ENCODE peak calls at places on chromosomes 6 and 20, in six cellular contexts. V, F, R, Z, Q and N are unnamed samples.

GRCh38 chr20:19114410-19114809 is 98.0 kb upstream of the SLC24A3 start:
- DNase-seq in V (peak), F (no peak), R (no peak), Z (no peak), Q (no peak), N (no peak)

GRCh38 chr6:156102129-156102528 is 646.5 kb upstream of the NOX3 start:
- DNase-seq in V (no peak), F (peak), R (peak), Z (no peak), Q (peak), N (no peak)

GRCh38 chr6:28769626-28770402 is 154.0 kb downstream of the TRIM27 start:
- DNase-seq in V (no peak), F (no peak), R (peak), Z (no peak), Q (peak), N (no peak)

GRCh38 chr20:44211177-44212039 is 837 bp upstream of the OSER1 start:
- DNase-seq in V (no peak), F (no peak), R (peak), Z (no peak), Q (no peak), N (no peak)

GRCh38 chr6:3741477-3741871 is 10.0 kb downstream of the PXDC1 start:
- DNase-seq in V (no peak), F (no peak), R (no peak), Z (no peak), Q (no peak), N (no peak)

GRCh38 chr6:53530346-53530745 is 14.6 kb downstream of the GCLC start:
- DNase-seq in V (no peak), F (peak), R (no peak), Z (no peak), Q (peak), N (no peak)

GRCh38 chr6:85464260-85464644 is 14.4 kb downstream of the NT5E start:
- DNase-seq in V (no peak), F (no peak), R (peak), Z (peak), Q (no peak), N (no peak)

GRCh38 chr6:29553268-29554057 is 6.1 kb downstream of the UBD start:
- DNase-seq in V (no peak), F (peak), R (no peak), Z (peak), Q (peak), N (peak)

GRCh38 chr6:72963946-72964345 is 261.4 kb downstream of the KHDC1L start:
- DNase-seq in V (no peak), F (no peak), R (no peak), Z (no peak), Q (no peak), N (no peak)

GRCh38 chr6:40535784-40536380 is 51.3 kb downstream of the LRFN2 start:
- DNase-seq in V (no peak), F (no peak), R (no peak), Z (no peak), Q (no peak), N (no peak)

GRCh38 chr6:42142118-42142835 is at the start of gene C6orf132:
- DNase-seq in V (no peak), F (peak), R (peak), Z (no peak), Q (peak), N (no peak)

GRCh38 chr6:161833099-161833860 is 559.4 kb upstream of the AGPAT4 start:
- DNase-seq in V (no peak), F (no peak), R (no peak), Z (no peak), Q (no peak), N (no peak)

GRCh38 chr6:101117397-101118185 is 236.5 kb upstream of the ASCC3 start:
- DNase-seq in V (no peak), F (peak), R (peak), Z (no peak), Q (peak), N (no peak)

GRCh38 chr6:27205375-27206278 is 41.9 kb upstream of the PRSS16 start:
- DNase-seq in V (no peak), F (peak), R (no peak), Z (peak), Q (peak), N (no peak)

GRCh38 chr6:33061987-33062386 is 11.5 kb downstream of the HLA-DPA1 start:
- DNase-seq in V (no peak), F (no peak), R (no peak), Z (no peak), Q (no peak), N (no peak)

GRCh38 chr20:48761023-48761785 is 66.6 kb downstream of the PREX1 start:
- DNase-seq in V (no peak), F (no peak), R (no peak), Z (peak), Q (no peak), N (no peak)

GRCh38 chr6:143528164-143528811 is 16.8 kb upstream of the FUCA2 start:
- DNase-seq in V (no peak), F (no peak), R (no peak), Z (no peak), Q (no peak), N (no peak)

GRCh38 chr20:23048283-23049200 is 930 bp downstream of the THBD start:
- DNase-seq in V (peak), F (peak), R (peak), Z (no peak), Q (peak), N (no peak)

GRCh38 chr6:69416739-69417138 is 380.1 kb downstream of the LMBRD1 start:
- DNase-seq in V (peak), F (peak), R (no peak), Z (no peak), Q (no peak), N (no peak)

GRCh38 chr6:25511386-25511785 is 140.6 kb upstream of the SCGN start:
- DNase-seq in V (no peak), F (no peak), R (no peak), Z (no peak), Q (no peak), N (no peak)

GRCh38 chr20:15700147-15700765 is 873.0 kb downstream of the KIF16B start:
- DNase-seq in V (no peak), F (no peak), R (no peak), Z (no peak), Q (peak), N (no peak)

GRCh38 chr20:58867211-58867610 is 14.7 kb downstream of the GNAS start:
- DNase-seq in V (no peak), F (no peak), R (no peak), Z (no peak), Q (no peak), N (no peak)

GRCh38 chr6:116424001-116424400 is 37.2 kb upstream of the CALHM6 start:
- DNase-seq in V (no peak), F (no peak), R (no peak), Z (no peak), Q (no peak), N (no peak)

GRCh38 chr20:37504404-37505096 is 16.5 kb upstream of the NNAT start:
- DNase-seq in V (peak), F (peak), R (no peak), Z (no peak), Q (peak), N (no peak)

GRCh38 chr20:49397525-49397924 is 84.9 kb downstream of the KCNB1 start:
- DNase-seq in V (no peak), F (no peak), R (no peak), Z (no peak), Q (no peak), N (no peak)

GRCh38 chr6:42417641-42418112 is 34.0 kb downstream of the TRERF1 start:
- DNase-seq in V (no peak), F (no peak), R (no peak), Z (peak), Q (no peak), N (no peak)

GRCh38 chr6:39684790-39685485 is 40.3 kb downstream of the KIF6 start:
- DNase-seq in V (peak), F (peak), R (peak), Z (no peak), Q (no peak), N (no peak)

GRCh38 chr20:10303852-10304251 is 85.2 kb downstream of the SNAP25 start:
- DNase-seq in V (no peak), F (no peak), R (no peak), Z (no peak), Q (no peak), N (no peak)

GRCh38 chr6:118410001-118410400 is 138.1 kb upstream of the PLN start:
- DNase-seq in V (no peak), F (no peak), R (no peak), Z (no peak), Q (no peak), N (no peak)

GRCh38 chr6:797479-798077 is 104.6 kb upstream of the EXOC2 start:
- DNase-seq in V (no peak), F (no peak), R (peak), Z (peak), Q (peak), N (peak)

GRCh38 chr20:45019027-45019763 is 52.9 kb downstream of the STK4 start:
- DNase-seq in V (no peak), F (no peak), R (no peak), Z (no peak), Q (no peak), N (no peak)

GRCh38 chr20:1415667-1416468 is 23.0 kb upstream of the FKBP1A start:
- DNase-seq in V (no peak), F (peak), R (peak), Z (no peak), Q (no peak), N (no peak)

GRCh38 chr6:138403324-138403800 is 661 bp upstream of the HEBP2 start:
- DNase-seq in V (no peak), F (peak), R (peak), Z (peak), Q (no peak), N (no peak)

GRCh38 chr6:126620747-126621146 is 280.8 kb downstream of the CENPW start:
- DNase-seq in V (no peak), F (no peak), R (no peak), Z (no peak), Q (no peak), N (no peak)

GRCh38 chr20:33407251-33407650 is 5.9 kb upstream of the CDK5RAP1 start:
- DNase-seq in V (no peak), F (no peak), R (no peak), Z (no peak), Q (no peak), N (no peak)

GRCh38 chr6:126180585-126180984 is 159.3 kb upstream of the CENPW start:
- DNase-seq in V (no peak), F (no peak), R (peak), Z (no peak), Q (no peak), N (no peak)

GRCh38 chr6:130425532-130425931 is 59.7 kb downstream of the TMEM200A start:
- DNase-seq in V (no peak), F (no peak), R (no peak), Z (no peak), Q (no peak), N (no peak)

GRCh38 chr6:135875446-135875845 is 23.9 kb downstream of the PDE7B start:
- DNase-seq in V (no peak), F (no peak), R (no peak), Z (no peak), Q (no peak), N (no peak)

GRCh38 chr6:223763-224162 is 68.5 kb upstream of the DUSP22 start:
- DNase-seq in V (no peak), F (no peak), R (no peak), Z (peak), Q (no peak), N (no peak)